ENCODE peak calls at places on chromosomes 2 and 18, in seven cellular contexts. S is GM23338, P is NB4, A is kidney, F is stomach, U is AG04449, K is right atrium auricular region. L is an unnamed sample.

GRCh38 chr2:60479226-60480088 is 74.0 kb downstream of the BCL11A start:
- DNase-seq in P (no peak), K (no peak), S (no peak), A (no peak), F (no peak), U (no peak), L (no peak)

GRCh38 chr18:59148192-59148591 is 8.5 kb downstream of the SEC11C start:
- DNase-seq in A (no peak), F (peak), K (no peak), P (no peak), S (no peak), U (no peak), L (no peak)

GRCh38 chr2:177474904-177475474 is 82.4 kb downstream of the AGPS start:
- DNase-seq in A (no peak), P (no peak), F (no peak), K (no peak), S (no peak), U (no peak), L (peak)

GRCh38 chr2:108945969-108946368 is 43.1 kb downstream of the EDAR start:
- DNase-seq in F (no peak), K (no peak), U (no peak), A (peak), S (no peak), P (no peak), L (no peak)

GRCh38 chr2:160695402-160696060 is 201.9 kb upstream of the RBMS1 start:
- DNase-seq in F (no peak), P (no peak), S (no peak), K (no peak), A (no peak), U (no peak), L (peak)

GRCh38 chr18:22666411-22666940 is 248.8 kb upstream of the CTAGE1 start:
- DNase-seq in K (no peak), U (no peak), P (no peak), A (no peak), F (no peak), S (no peak), L (no peak)

GRCh38 chr18:10296491-10296890 is 157.9 kb upstream of the APCDD1 start:
- DNase-seq in S (no peak), K (no peak), U (no peak), A (no peak), F (no peak), P (no peak), L (peak)

GRCh38 chr2:177753682-177754475 is 318.7 kb downstream of the PDE11A start:
- DNase-seq in K (peak), F (peak), S (peak), P (peak), A (peak), U (peak), L (no peak)

GRCh38 chr18:33116376-33116775 is 324.1 kb downstream of the CCDC178 start:
- DNase-seq in U (no peak), K (no peak), S (no peak), A (peak), F (peak), P (peak), L (no peak)

GRCh38 chr18:11178951-11179549 is 29.7 kb upstream of the PIEZO2 start:
- DNase-seq in A (no peak), K (peak), P (peak), S (no peak), F (no peak), U (no peak), L (no peak)

GRCh38 chr2:101064868-101065549 is 62.9 kb downstream of the RPL31 start:
- DNase-seq in K (no peak), S (no peak), P (no peak), F (peak), A (no peak), U (no peak), L (peak)

GRCh38 chr2:143690204-143690603 is 561.0 kb downstream of the ARHGAP15 start:
- DNase-seq in P (no peak), F (no peak), K (no peak), U (no peak), S (no peak), A (no peak), L (no peak)

GRCh38 chr18:1103567-1103966 is 198.9 kb downstream of the ADCYAP1 start:
- DNase-seq in A (no peak), P (no peak), U (no peak), K (no peak), F (no peak), S (no peak), L (no peak)

GRCh38 chr2:142853912-142854311 is 23.6 kb upstream of the KYNU start:
- DNase-seq in A (no peak), U (no peak), K (no peak), F (no peak), S (no peak), P (no peak), L (no peak)

GRCh38 chr2:28407976-28408690 is 15.5 kb downstream of the FOSL2 start:
- DNase-seq in S (no peak), P (no peak), U (no peak), A (no peak), F (no peak), K (no peak), L (no peak)

GRCh38 chr2:238720232-238720672 is 127.6 kb upstream of the TWIST2 start:
- DNase-seq in K (peak), A (peak), P (peak), S (peak), F (peak), U (no peak), L (no peak)

GRCh38 chr2:208373460-208374089 is 33.0 kb upstream of the PTH2R start:
- DNase-seq in S (peak), F (no peak), P (peak), K (no peak), A (no peak), U (no peak), L (peak)

GRCh38 chr2:24739355-24740025 is 53.7 kb downstream of the PTRHD1 start:
- DNase-seq in K (no peak), P (no peak), F (no peak), S (no peak), U (no peak), A (no peak), L (no peak)

GRCh38 chr18:6729247-6730091 is at the start of gene ARHGAP28:
- DNase-seq in K (peak), U (no peak), S (peak), P (no peak), A (peak), F (peak), L (peak)

GRCh38 chr2:184654945-184655344 is 56.6 kb downstream of the ZNF804A start:
- DNase-seq in U (peak), S (no peak), A (no peak), P (peak), K (no peak), F (no peak), L (peak)

GRCh38 chr2:28327963-28328922 is 64.4 kb upstream of the FOSL2 start:
- DNase-seq in F (no peak), A (no peak), U (no peak), K (no peak), S (no peak), P (no peak), L (no peak)

GRCh38 chr18:27075828-27076227 is 109.3 kb downstream of the CHST9 start:
- DNase-seq in U (no peak), A (no peak), P (no peak), S (no peak), F (no peak), K (no peak), L (no peak)

GRCh38 chr2:117980783-117981676 is 32.8 kb downstream of the CCDC93 start:
- DNase-seq in A (no peak), S (no peak), U (peak), P (peak), K (no peak), F (no peak), L (peak)

GRCh38 chr2:26529406-26530070 is 51.6 kb upstream of the OTOF start:
- DNase-seq in K (no peak), P (no peak), A (peak), U (no peak), F (no peak), S (no peak), L (no peak)

GRCh38 chr18:67639872-67640271 is 123.4 kb upstream of the DSEL start:
- DNase-seq in S (no peak), A (no peak), U (no peak), P (no peak), K (no peak), F (no peak), L (no peak)

GRCh38 chr2:188089896-188090295 is 201.8 kb upstream of the GULP1 start:
- DNase-seq in U (no peak), S (no peak), A (no peak), F (no peak), K (no peak), P (no peak), L (peak)

GRCh38 chr2:48346124-48346536 is 183.8 kb upstream of the STON1 start:
- DNase-seq in A (peak), U (peak), F (no peak), P (no peak), S (no peak), K (peak), L (peak)

GRCh38 chr2:85594715-85595377 is 699 bp upstream of the RNF181 start:
- DNase-seq in A (no peak), U (no peak), F (no peak), K (no peak), S (no peak), P (no peak), L (no peak)

GRCh38 chr18:51559902-51560287 is 362.4 kb upstream of the MEX3C start:
- DNase-seq in A (no peak), P (no peak), S (no peak), K (no peak), U (no peak), F (no peak), L (no peak)

GRCh38 chr2:100235581-100235980 is 86.7 kb downstream of the LONRF2 start:
- DNase-seq in U (no peak), P (no peak), A (no peak), S (no peak), F (peak), K (no peak), L (no peak)

GRCh38 chr2:240030379-240031094 is at the start of gene OR6B2:
- DNase-seq in F (no peak), A (no peak), S (no peak), K (no peak), P (no peak), U (no peak), L (no peak)

GRCh38 chr2:36369711-36370110 is 14.1 kb downstream of the CRIM1 start:
- DNase-seq in U (no peak), A (no peak), K (no peak), S (no peak), P (no peak), F (no peak), L (no peak)

GRCh38 chr2:70632388-70632787 is 78.8 kb upstream of the TGFA start:
- DNase-seq in P (no peak), A (no peak), U (no peak), S (no peak), F (no peak), K (no peak), L (no peak)

GRCh38 chr2:70627499-70627898 is 73.9 kb upstream of the TGFA start:
- DNase-seq in U (no peak), S (no peak), K (no peak), F (no peak), P (no peak), A (no peak), L (no peak)

GRCh38 chr2:70630761-70631160 is 77.1 kb upstream of the TGFA start:
- DNase-seq in P (peak), U (no peak), A (no peak), F (no peak), K (no peak), S (no peak), L (no peak)

DNA sequence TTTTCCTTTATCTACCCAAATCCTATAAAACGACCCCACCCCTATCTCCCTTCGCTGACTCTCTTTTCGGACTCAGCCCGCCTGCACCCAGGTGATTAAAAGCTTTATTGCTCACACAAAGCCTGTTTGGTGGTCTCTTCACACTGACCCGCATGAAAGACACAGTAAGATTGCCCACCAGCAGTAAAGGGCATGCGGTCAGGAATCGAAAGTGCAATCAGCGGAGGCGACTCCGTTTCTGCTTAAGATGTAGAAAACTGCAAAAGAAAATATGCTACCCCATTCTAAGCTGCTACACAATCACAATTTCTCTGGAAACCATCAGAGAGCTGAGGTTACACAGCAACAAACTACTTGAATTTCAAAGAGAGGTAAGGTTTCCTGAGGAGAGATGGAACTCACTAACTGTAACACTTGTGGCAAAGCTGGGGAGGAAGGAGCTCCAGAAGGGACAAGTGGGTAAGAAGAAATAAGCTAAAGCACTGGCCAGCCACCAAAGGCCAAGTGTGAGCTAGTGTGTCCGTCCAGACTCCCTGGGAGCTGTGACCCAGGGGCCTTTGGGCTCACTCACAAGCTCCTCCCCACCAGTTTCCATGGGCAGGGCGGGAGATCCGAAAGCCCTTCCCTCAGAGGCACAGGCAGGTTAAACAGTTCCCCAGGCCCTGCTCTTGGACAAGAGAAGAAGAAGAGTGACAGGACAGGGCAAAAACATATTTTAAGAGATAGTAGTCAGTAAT is 72.8 kb upstream of the TGFA start:
- DNase-seq in P (no peak), S (peak), F (no peak), A (no peak), U (no peak), K (no peak), L (no peak)
- H3K4me3 ChIP-seq in P (no peak), S (peak), F (no peak), A (no peak), U (no peak), K (no peak), L (no peak)

DNA sequence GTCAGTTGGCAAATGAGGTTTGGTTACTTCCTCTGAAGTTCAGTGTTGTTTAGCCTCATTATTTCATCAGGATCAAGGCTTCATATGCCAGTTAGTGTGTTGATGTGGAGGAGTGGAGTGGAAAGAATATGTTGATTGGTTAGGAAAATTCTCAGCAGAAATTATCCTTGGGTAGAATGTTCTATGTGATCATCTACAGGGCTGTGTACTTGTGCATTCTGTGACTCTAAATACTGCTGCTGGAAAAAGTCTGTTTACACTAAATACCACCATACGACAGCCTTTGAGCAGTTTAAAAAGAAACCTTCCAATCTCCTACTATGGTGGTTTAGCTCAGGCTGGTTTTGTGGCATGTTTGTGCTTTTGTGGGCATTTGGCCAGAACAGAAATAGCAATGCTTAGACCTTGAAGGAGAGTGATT is 25.8 kb downstream of the CAB39 start:
- DNase-seq in K (no peak), S (no peak), U (no peak), P (peak), A (no peak), F (no peak), L (no peak)
- H3K4me3 ChIP-seq in K (no peak), S (no peak), U (no peak), P (no peak), A (no peak), F (no peak), L (no peak)

GRCh38 chr2:128753321-128753720 is 434.7 kb upstream of the HS6ST1 start:
- DNase-seq in S (no peak), K (peak), A (no peak), U (no peak), F (no peak), P (no peak), L (no peak)
- H3K4me3 ChIP-seq in S (no peak), K (no peak), A (no peak), U (no peak), F (no peak), P (no peak), L (no peak)

GRCh38 chr2:201130524-201131186 is 14.7 kb downstream of the CFLAR start:
- DNase-seq in U (no peak), P (peak), A (no peak), F (no peak), S (peak), K (no peak), L (no peak)
- H3K4me3 ChIP-seq in U (no peak), P (no peak), A (no peak), F (peak), S (no peak), K (no peak), L (no peak)

GRCh38 chr2:127408004-127408806 is 10.0 kb upstream of the PROC start:
- DNase-seq in P (peak), S (peak), U (no peak), K (peak), F (peak), A (peak), L (peak)
- H3K4me3 ChIP-seq in P (peak), S (peak), U (peak), K (peak), F (peak), A (no peak), L (no peak)

L was measured in retinal pigment epithelial cell.